ENCODE peak calls at places on chromosomes 13 and 19, in nine cellular contexts. One of them, this sample, is unnamed.

GRCh38 chr19:7983995-7984837 is 21.2 kb downstream of the ELAVL1 start:
- DNase-seq in tibial artery: no peak
- DNase-seq in psoas muscle: no peak
- DNase-seq in NCI-H2107: no peak
- DNase-seq in GM03348: no peak
- DNase-seq in fibroblast of mammary gland: no peak
- DNase-seq in endothelial cell: no peak
- DNase-seq in activated naive CD4-positive, alpha-beta T cell: no peak
- DNase-seq in AG04449: no peak
- DNase-seq in this sample: no peak

GRCh38 chr19:49189259-49189658 is 31.7 kb downstream of the TRPM4 start:
- DNase-seq in GM03348: no peak
- DNase-seq in tibial artery: no peak
- DNase-seq in activated naive CD4-positive, alpha-beta T cell: no peak
- DNase-seq in fibroblast of mammary gland: no peak
- DNase-seq in endothelial cell: no peak
- DNase-seq in AG04449: no peak
- DNase-seq in psoas muscle: no peak
- DNase-seq in NCI-H2107: no peak
- DNase-seq in this sample: no peak

GRCh38 chr19:17788632-17789031 is 6.3 kb upstream of the B3GNT3 start:
- DNase-seq in psoas muscle: no peak
- DNase-seq in endothelial cell: no peak
- DNase-seq in NCI-H2107: no peak
- DNase-seq in GM03348: no peak
- DNase-seq in tibial artery: no peak
- DNase-seq in fibroblast of mammary gland: no peak
- DNase-seq in AG04449: no peak
- DNase-seq in activated naive CD4-positive, alpha-beta T cell: no peak
- DNase-seq in this sample: no peak

GRCh38 chr13:43196171-43196611 is 172.8 kb downstream of the DNAJC15 start:
- DNase-seq in AG04449: no peak
- DNase-seq in psoas muscle: peak; percentile 65
- DNase-seq in NCI-H2107: no peak
- DNase-seq in tibial artery: no peak
- DNase-seq in GM03348: peak; percentile 20
- DNase-seq in endothelial cell: no peak
- DNase-seq in fibroblast of mammary gland: peak; percentile 44
- DNase-seq in activated naive CD4-positive, alpha-beta T cell: no peak
- DNase-seq in this sample: peak; percentile 9

GRCh38 chr13:28574617-28575142 is 79.8 kb upstream of the FLT1 start:
- DNase-seq in endothelial cell: peak; percentile 50
- DNase-seq in fibroblast of mammary gland: peak; percentile 100
- DNase-seq in AG04449: peak; percentile 93
- DNase-seq in tibial artery: no peak
- DNase-seq in activated naive CD4-positive, alpha-beta T cell: no peak
- DNase-seq in NCI-H2107: no peak
- DNase-seq in GM03348: peak; percentile 69
- DNase-seq in psoas muscle: no peak
- DNase-seq in this sample: peak; percentile 75

GRCh38 chr19:1123885-1124677 is 20.3 kb downstream of the GPX4 start:
- DNase-seq in psoas muscle: no peak
- DNase-seq in endothelial cell: no peak
- DNase-seq in GM03348: no peak
- DNase-seq in NCI-H2107: no peak
- DNase-seq in fibroblast of mammary gland: no peak
- DNase-seq in AG04449: no peak
- DNase-seq in tibial artery: no peak
- DNase-seq in activated naive CD4-positive, alpha-beta T cell: no peak
- DNase-seq in this sample: no peak

GRCh38 chr13:76825415-76825814 is 60.8 kb downstream of the KCTD12 start:
- DNase-seq in fibroblast of mammary gland: no peak
- DNase-seq in psoas muscle: no peak
- DNase-seq in activated naive CD4-positive, alpha-beta T cell: no peak
- DNase-seq in endothelial cell: no peak
- DNase-seq in NCI-H2107: no peak
- DNase-seq in GM03348: no peak
- DNase-seq in tibial artery: no peak
- DNase-seq in AG04449: no peak
- DNase-seq in this sample: no peak

GRCh38 chr19:8212212-8212611 is 3.0 kb downstream of the CERS4 start:
- DNase-seq in activated naive CD4-positive, alpha-beta T cell: no peak
- DNase-seq in endothelial cell: no peak
- DNase-seq in AG04449: no peak
- DNase-seq in GM03348: no peak
- DNase-seq in psoas muscle: no peak
- DNase-seq in tibial artery: no peak
- DNase-seq in NCI-H2107: no peak
- DNase-seq in fibroblast of mammary gland: no peak
- DNase-seq in this sample: no peak

GRCh38 chr13:72469932-72470331 is 257.5 kb downstream of the MZT1 start:
- DNase-seq in GM03348: no peak
- DNase-seq in AG04449: no peak
- DNase-seq in fibroblast of mammary gland: no peak
- DNase-seq in NCI-H2107: no peak
- DNase-seq in endothelial cell: no peak
- DNase-seq in psoas muscle: no peak
- DNase-seq in tibial artery: no peak
- DNase-seq in activated naive CD4-positive, alpha-beta T cell: no peak
- DNase-seq in this sample: no peak

GRCh38 chr13:21321269-21321668 is 137.8 kb downstream of the ZDHHC20 start:
- DNase-seq in endothelial cell: no peak
- DNase-seq in NCI-H2107: no peak
- DNase-seq in activated naive CD4-positive, alpha-beta T cell: no peak
- DNase-seq in tibial artery: no peak
- DNase-seq in GM03348: no peak
- DNase-seq in fibroblast of mammary gland: no peak
- DNase-seq in AG04449: no peak
- DNase-seq in psoas muscle: no peak
- DNase-seq in this sample: no peak

GRCh38 chr13:79988573-79988972 is 352.4 kb downstream of the SPRY2 start:
- DNase-seq in AG04449: peak; percentile 71
- DNase-seq in GM03348: peak; percentile 56
- DNase-seq in endothelial cell: no peak
- DNase-seq in psoas muscle: no peak
- DNase-seq in tibial artery: no peak
- DNase-seq in activated naive CD4-positive, alpha-beta T cell: no peak
- DNase-seq in fibroblast of mammary gland: peak; percentile 70
- DNase-seq in NCI-H2107: no peak
- DNase-seq in this sample: peak; percentile 52

GRCh38 chr13:52454459-52454824 is 836 bp upstream of the CKAP2 start:
- DNase-seq in activated naive CD4-positive, alpha-beta T cell: no peak
- DNase-seq in fibroblast of mammary gland: no peak
- DNase-seq in NCI-H2107: peak; percentile 25
- DNase-seq in AG04449: no peak
- DNase-seq in psoas muscle: no peak
- DNase-seq in endothelial cell: no peak
- DNase-seq in tibial artery: no peak
- DNase-seq in GM03348: no peak
- DNase-seq in this sample: no peak

GRCh38 chr19:3210347-3211017 is 14.0 kb upstream of the CELF5 start:
- DNase-seq in endothelial cell: peak; percentile 72
- DNase-seq in psoas muscle: peak; percentile 77
- DNase-seq in AG04449: no peak
- DNase-seq in GM03348: peak; percentile 76
- DNase-seq in activated naive CD4-positive, alpha-beta T cell: peak; percentile 52
- DNase-seq in fibroblast of mammary gland: peak; percentile 37
- DNase-seq in NCI-H2107: no peak
- DNase-seq in tibial artery: peak; percentile 40
- DNase-seq in this sample: peak; percentile 82

GRCh38 chr13:107650081-107650701 is 565.1 kb downstream of the LIG4 start:
- DNase-seq in fibroblast of mammary gland: peak; percentile 44
- DNase-seq in AG04449: no peak
- DNase-seq in endothelial cell: peak; percentile 79
- DNase-seq in activated naive CD4-positive, alpha-beta T cell: peak; percentile 1
- DNase-seq in tibial artery: peak; percentile 20
- DNase-seq in psoas muscle: peak; percentile 55
- DNase-seq in GM03348: no peak
- DNase-seq in NCI-H2107: peak; percentile 33
- DNase-seq in this sample: peak; percentile 51

GRCh38 chr13:67230774-67231480 is 791 bp upstream of the PCDH9 start:
- DNase-seq in tibial artery: peak; percentile 38
- DNase-seq in psoas muscle: peak; percentile 77
- DNase-seq in AG04449: peak; percentile 2
- DNase-seq in GM03348: peak; percentile 69
- DNase-seq in activated naive CD4-positive, alpha-beta T cell: peak; percentile 16
- DNase-seq in NCI-H2107: no peak
- DNase-seq in fibroblast of mammary gland: peak; percentile 62
- DNase-seq in endothelial cell: peak; percentile 73
- DNase-seq in this sample: peak; percentile 59

GRCh38 chr19:55368701-55369563 is 1.3 kb downstream of the IL11 start:
- DNase-seq in endothelial cell: no peak
- DNase-seq in fibroblast of mammary gland: peak; percentile 33
- DNase-seq in NCI-H2107: no peak
- DNase-seq in activated naive CD4-positive, alpha-beta T cell: no peak
- DNase-seq in psoas muscle: no peak
- DNase-seq in GM03348: peak; percentile 95
- DNase-seq in AG04449: no peak
- DNase-seq in tibial artery: no peak
- DNase-seq in this sample: peak; percentile 89

GRCh38 chr19:39188960-39189359 is 7.8 kb upstream of the NCCRP1 start:
- DNase-seq in fibroblast of mammary gland: no peak
- DNase-seq in GM03348: no peak
- DNase-seq in psoas muscle: no peak
- DNase-seq in endothelial cell: no peak
- DNase-seq in activated naive CD4-positive, alpha-beta T cell: no peak
- DNase-seq in AG04449: no peak
- DNase-seq in tibial artery: no peak
- DNase-seq in NCI-H2107: no peak
- DNase-seq in this sample: no peak

This sample was measured in AG08396.